ENCODE peak calls at places on chromosome 6, in seven cellular contexts. H is HS-5; P is nephron progenitor cell; A is left cardiac atrium; K is cardiac fibroblast; W is anterior cingulate cortex; M is activated naive CD4-positive, alpha-beta T cell. X is an unnamed sample.

GRCh38 chr6:95596021-95596420 is 18.7 kb downstream of the MANEA start:
- DNase-seq in W (no peak), K (no peak), H (no peak), P (no peak), A (no peak), M (no peak), X (no peak)

GRCh38 chr6:78243519-78243918 is 590.7 kb downstream of the MEI4 start:
- DNase-seq in H (peak), W (no peak), M (no peak), A (no peak), K (peak), P (no peak), X (no peak)

GRCh38 chr6:109760208-109760607 is 69.1 kb downstream of the FIG4 start:
- DNase-seq in W (no peak), M (no peak), P (no peak), H (no peak), K (peak), A (no peak), X (no peak)

GRCh38 chr6:35663447-35664235 is 25.1 kb downstream of the FKBP5 start:
- DNase-seq in H (peak), A (no peak), M (no peak), P (no peak), K (peak), W (no peak), X (no peak)

GRCh38 chr6:3405182-3405518 is 51.7 kb downstream of the SLC22A23 start:
- DNase-seq in H (no peak), M (no peak), W (no peak), A (no peak), P (no peak), K (peak), X (no peak)

GRCh38 chr6:87766211-87766610 is 64.2 kb upstream of the AKIRIN2 start:
- DNase-seq in K (no peak), H (no peak), P (no peak), M (no peak), A (no peak), W (no peak), X (no peak)

GRCh38 chr6:6891074-6891754 is 216.5 kb upstream of the RREB1 start:
- DNase-seq in K (no peak), H (no peak), M (no peak), A (no peak), W (no peak), P (no peak), X (no peak)

GRCh38 chr6:14950103-14950969 is 295.5 kb upstream of the JARID2 start:
- DNase-seq in A (no peak), K (no peak), W (no peak), H (no peak), M (no peak), P (no peak), X (no peak)

GRCh38 chr6:41371461-41371991 is 36.1 kb downstream of the NCR2 start:
- DNase-seq in A (peak), W (no peak), M (no peak), K (peak), H (no peak), P (peak), X (no peak)

GRCh38 chr6:21437583-21437982 is 156.0 kb upstream of the SOX4 start:
- DNase-seq in A (no peak), K (no peak), M (no peak), P (no peak), W (no peak), H (no peak), X (no peak)

GRCh38 chr6:90216081-90216977 is 80.3 kb downstream of the BACH2 start:
- DNase-seq in A (no peak), H (no peak), P (peak), M (peak), W (no peak), K (no peak), X (no peak)

GRCh38 chr6:28140616-28141015 is 1.1 kb upstream of the ZKSCAN8 start:
- DNase-seq in M (no peak), A (no peak), H (no peak), K (no peak), P (no peak), W (no peak), X (no peak)

GRCh38 chr6:123393333-123393732 is 243.4 kb downstream of the TRDN start:
- DNase-seq in P (no peak), W (no peak), K (peak), M (no peak), A (no peak), H (no peak), X (no peak)

GRCh38 chr6:90068264-90068663 is 174.0 kb downstream of the GJA10 start:
- DNase-seq in A (peak), M (no peak), P (no peak), K (peak), W (no peak), H (no peak), X (no peak)

GRCh38 chr6:117615981-117616961 is 14.0 kb upstream of the GOPC start:
- DNase-seq in M (no peak), A (no peak), K (peak), P (no peak), H (no peak), W (no peak), X (no peak)

GRCh38 chr6:18022398-18023231 is 35.2 kb upstream of the KIF13A start:
- DNase-seq in K (peak), A (no peak), W (peak), P (peak), M (no peak), H (no peak), X (no peak)

GRCh38 chr6:42877695-42878094 is 1.7 kb upstream of the RPL7L1 start:
- DNase-seq in H (no peak), K (no peak), M (no peak), P (no peak), W (no peak), A (no peak), X (no peak)

GRCh38 chr6:138882369-138883017 is 86.6 kb downstream of the ECT2L start:
- DNase-seq in A (no peak), K (no peak), W (no peak), P (no peak), H (no peak), M (no peak), X (no peak)

GRCh38 chr6:68635706-68636513 is 828 bp downstream of the ADGRB3 start:
- DNase-seq in M (no peak), P (peak), K (peak), H (no peak), A (peak), W (peak), X (no peak)

GRCh38 chr6:38149526-38149925 is 330.0 kb downstream of the ZFAND3 start:
- DNase-seq in H (no peak), A (no peak), K (no peak), P (no peak), W (no peak), M (no peak), X (peak)

GRCh38 chr6:34104628-34105027 is 41.3 kb downstream of the GRM4 start:
- DNase-seq in W (no peak), M (no peak), H (no peak), K (no peak), P (no peak), A (no peak), X (no peak)

GRCh38 chr6:136114661-136115060 is 135.4 kb downstream of the MTFR2 start:
- DNase-seq in P (no peak), K (no peak), M (no peak), A (no peak), H (no peak), W (no peak), X (no peak)

GRCh38 chr6:70136996-70137395 is 165.9 kb downstream of the COL9A1 start:
- DNase-seq in K (no peak), M (no peak), W (no peak), A (no peak), P (no peak), H (no peak), X (no peak)

GRCh38 chr6:28530777-28531176 is 5.1 kb downstream of the GPX5 start:
- DNase-seq in P (no peak), K (no peak), W (no peak), M (no peak), H (no peak), A (no peak), X (no peak)

GRCh38 chr6:13712485-13712990 is 903 bp upstream of the RANBP9 start:
- DNase-seq in K (peak), H (no peak), W (no peak), P (no peak), M (no peak), A (no peak), X (no peak)

GRCh38 chr6:41451515-41452163 is 94.5 kb upstream of the FOXP4 start:
- DNase-seq in K (peak), P (no peak), M (no peak), H (no peak), W (peak), A (peak), X (no peak)

GRCh38 chr6:38524436-38525145 is 115.1 kb downstream of the BTBD9 start:
- DNase-seq in K (peak), M (no peak), P (no peak), W (no peak), H (no peak), A (no peak), X (no peak)

GRCh38 chr6:131451330-131452195 is 121.5 kb upstream of the ARG1 start:
- DNase-seq in M (no peak), K (no peak), H (no peak), P (no peak), W (no peak), A (no peak), X (no peak)

GRCh38 chr6:138657026-138657425 is 116.5 kb upstream of the CCDC28A start:
- DNase-seq in A (no peak), K (no peak), M (no peak), H (no peak), P (no peak), W (no peak), X (no peak)

GRCh38 chr6:134287863-134288537 is 29.9 kb downstream of the SGK1 start:
- DNase-seq in H (peak), K (peak), W (no peak), A (no peak), P (no peak), M (no peak), X (no peak)

GRCh38 chr6:125377621-125378020 is 75.9 kb upstream of the HDDC2 start:
- DNase-seq in A (no peak), W (no peak), H (peak), M (no peak), P (no peak), K (peak), X (no peak)

X was measured in D721Med.